ENCODE peak calls at places on chromosomes 16 and 17, in five cellular contexts. One of them, this sample, is unnamed.

GRCh38 chr16:64882385-64882784 is 239.5 kb downstream of the CDH11 start:
- DNase-seq in activated CD4-positive, alpha-beta memory T cell treated with anti-CD3 and anti-CD28 coated beads, Interleukin-2, amount 10 ng/mL, durations not matched to agents 7 days and 5 days: no peak
- DNase-seq in nucleus accumbens: no peak
- DNase-seq in cerebellar cortex: no peak
- DNase-seq in astrocyte: no peak
- DNase-seq in this sample: no peak

GRCh38 chr16:74275031-74275636 is 21.5 kb upstream of the PSMD7 start:
- DNase-seq in activated CD4-positive, alpha-beta memory T cell treated with anti-CD3 and anti-CD28 coated beads, Interleukin-2, amount 10 ng/mL, durations not matched to agents 7 days and 5 days: no peak
- DNase-seq in cerebellar cortex: no peak
- DNase-seq in nucleus accumbens: no peak
- DNase-seq in astrocyte: no peak
- DNase-seq in this sample: no peak

GRCh38 chr16:79278506-79278905 is 322.0 kb downstream of the MAF start:
- DNase-seq in astrocyte: no peak
- DNase-seq in nucleus accumbens: no peak
- DNase-seq in cerebellar cortex: no peak
- DNase-seq in activated CD4-positive, alpha-beta memory T cell treated with anti-CD3 and anti-CD28 coated beads, Interleukin-2, amount 10 ng/mL, durations not matched to agents 7 days and 5 days: peak
- DNase-seq in this sample: no peak

GRCh38 chr17:75848523-75849303 is 4.5 kb upstream of the UNC13D start:
- DNase-seq in nucleus accumbens: peak
- DNase-seq in activated CD4-positive, alpha-beta memory T cell treated with anti-CD3 and anti-CD28 coated beads, Interleukin-2, amount 10 ng/mL, durations not matched to agents 7 days and 5 days: peak
- DNase-seq in astrocyte: no peak
- DNase-seq in cerebellar cortex: peak
- DNase-seq in this sample: peak

GRCh38 chr17:10117581-10118001 is 80.8 kb downstream of the GAS7 start:
- DNase-seq in cerebellar cortex: peak
- DNase-seq in astrocyte: no peak
- DNase-seq in activated CD4-positive, alpha-beta memory T cell treated with anti-CD3 and anti-CD28 coated beads, Interleukin-2, amount 10 ng/mL, durations not matched to agents 7 days and 5 days: no peak
- DNase-seq in nucleus accumbens: peak
- DNase-seq in this sample: no peak

GRCh38 chr17:6640536-6641373 is at the start of the genes KIAA0753 and TXNDC17:
- DNase-seq in nucleus accumbens: peak
- DNase-seq in activated CD4-positive, alpha-beta memory T cell treated with anti-CD3 and anti-CD28 coated beads, Interleukin-2, amount 10 ng/mL, durations not matched to agents 7 days and 5 days: peak
- DNase-seq in astrocyte: peak
- DNase-seq in cerebellar cortex: peak
- DNase-seq in this sample: peak

GRCh38 chr16:13036600-13036999 is 135.2 kb downstream of the SHISA9 start:
- DNase-seq in nucleus accumbens: no peak
- DNase-seq in activated CD4-positive, alpha-beta memory T cell treated with anti-CD3 and anti-CD28 coated beads, Interleukin-2, amount 10 ng/mL, durations not matched to agents 7 days and 5 days: peak
- DNase-seq in astrocyte: peak
- DNase-seq in cerebellar cortex: peak
- DNase-seq in this sample: no peak

GRCh38 chr16:30884760-30885159 is 9.1 kb downstream of the BCL7C start:
- DNase-seq in activated CD4-positive, alpha-beta memory T cell treated with anti-CD3 and anti-CD28 coated beads, Interleukin-2, amount 10 ng/mL, durations not matched to agents 7 days and 5 days: no peak
- DNase-seq in cerebellar cortex: no peak
- DNase-seq in nucleus accumbens: no peak
- DNase-seq in astrocyte: no peak
- DNase-seq in this sample: no peak

GRCh38 chr17:34275881-34276280 is 5.9 kb downstream of the CCL7 start:
- DNase-seq in cerebellar cortex: no peak
- DNase-seq in nucleus accumbens: no peak
- DNase-seq in astrocyte: peak
- DNase-seq in activated CD4-positive, alpha-beta memory T cell treated with anti-CD3 and anti-CD28 coated beads, Interleukin-2, amount 10 ng/mL, durations not matched to agents 7 days and 5 days: no peak
- DNase-seq in this sample: no peak

GRCh38 chr16:75251280-75252048 is at the start of gene BCAR1:
- DNase-seq in cerebellar cortex: peak
- DNase-seq in nucleus accumbens: peak
- DNase-seq in activated CD4-positive, alpha-beta memory T cell treated with anti-CD3 and anti-CD28 coated beads, Interleukin-2, amount 10 ng/mL, durations not matched to agents 7 days and 5 days: no peak
- DNase-seq in astrocyte: peak
- DNase-seq in this sample: peak

GRCh38 chr17:68533887-68534700 is 21.9 kb downstream of the PRKAR1A start:
- DNase-seq in nucleus accumbens: no peak
- DNase-seq in astrocyte: peak
- DNase-seq in cerebellar cortex: no peak
- DNase-seq in activated CD4-positive, alpha-beta memory T cell treated with anti-CD3 and anti-CD28 coated beads, Interleukin-2, amount 10 ng/mL, durations not matched to agents 7 days and 5 days: no peak
- DNase-seq in this sample: no peak

GRCh38 chr17:5562172-5562571 is 22.1 kb downstream of the NLRP1 start:
- DNase-seq in cerebellar cortex: no peak
- DNase-seq in activated CD4-positive, alpha-beta memory T cell treated with anti-CD3 and anti-CD28 coated beads, Interleukin-2, amount 10 ng/mL, durations not matched to agents 7 days and 5 days: no peak
- DNase-seq in nucleus accumbens: no peak
- DNase-seq in astrocyte: no peak
- DNase-seq in this sample: no peak

GRCh38 chr16:72673118-72673517 is 374.8 kb downstream of the ZFHX3 start:
- DNase-seq in activated CD4-positive, alpha-beta memory T cell treated with anti-CD3 and anti-CD28 coated beads, Interleukin-2, amount 10 ng/mL, durations not matched to agents 7 days and 5 days: no peak
- DNase-seq in cerebellar cortex: no peak
- DNase-seq in nucleus accumbens: no peak
- DNase-seq in astrocyte: no peak
- DNase-seq in this sample: no peak

GRCh38 chr16:10242916-10243315 is 60.7 kb upstream of the GRIN2A start:
- DNase-seq in nucleus accumbens: no peak
- DNase-seq in astrocyte: no peak
- DNase-seq in cerebellar cortex: no peak
- DNase-seq in activated CD4-positive, alpha-beta memory T cell treated with anti-CD3 and anti-CD28 coated beads, Interleukin-2, amount 10 ng/mL, durations not matched to agents 7 days and 5 days: no peak
- DNase-seq in this sample: no peak

GRCh38 chr17:62675260-62675659 is 47.8 kb downstream of the MRC2 start:
- DNase-seq in cerebellar cortex: no peak
- DNase-seq in activated CD4-positive, alpha-beta memory T cell treated with anti-CD3 and anti-CD28 coated beads, Interleukin-2, amount 10 ng/mL, durations not matched to agents 7 days and 5 days: no peak
- DNase-seq in nucleus accumbens: peak
- DNase-seq in astrocyte: peak
- DNase-seq in this sample: peak

GRCh38 chr16:55501549-55502322 is 7.1 kb upstream of the LPCAT2 start:
- DNase-seq in activated CD4-positive, alpha-beta memory T cell treated with anti-CD3 and anti-CD28 coated beads, Interleukin-2, amount 10 ng/mL, durations not matched to agents 7 days and 5 days: no peak
- DNase-seq in astrocyte: no peak
- DNase-seq in cerebellar cortex: no peak
- DNase-seq in nucleus accumbens: no peak
- DNase-seq in this sample: no peak

GRCh38 chr17:63479495-63480184 is 2.8 kb downstream of the ACE start:
- DNase-seq in activated CD4-positive, alpha-beta memory T cell treated with anti-CD3 and anti-CD28 coated beads, Interleukin-2, amount 10 ng/mL, durations not matched to agents 7 days and 5 days: no peak
- DNase-seq in cerebellar cortex: no peak
- DNase-seq in nucleus accumbens: no peak
- DNase-seq in astrocyte: no peak
- DNase-seq in this sample: no peak

GRCh38 chr17:76646712-76647111 is 3.2 kb upstream of the ST6GALNAC1 start:
- DNase-seq in activated CD4-positive, alpha-beta memory T cell treated with anti-CD3 and anti-CD28 coated beads, Interleukin-2, amount 10 ng/mL, durations not matched to agents 7 days and 5 days: no peak
- DNase-seq in cerebellar cortex: no peak
- DNase-seq in nucleus accumbens: no peak
- DNase-seq in astrocyte: no peak
- DNase-seq in this sample: no peak

GRCh38 chr17:78368854-78369495 is 9.1 kb upstream of the SOCS3 start:
- DNase-seq in astrocyte: no peak
- DNase-seq in activated CD4-positive, alpha-beta memory T cell treated with anti-CD3 and anti-CD28 coated beads, Interleukin-2, amount 10 ng/mL, durations not matched to agents 7 days and 5 days: no peak
- DNase-seq in nucleus accumbens: no peak
- DNase-seq in cerebellar cortex: peak
- DNase-seq in this sample: no peak

GRCh38 chr17:79747508-79748295 is 17.0 kb downstream of the ENPP7 start:
- DNase-seq in activated CD4-positive, alpha-beta memory T cell treated with anti-CD3 and anti-CD28 coated beads, Interleukin-2, amount 10 ng/mL, durations not matched to agents 7 days and 5 days: no peak
- DNase-seq in nucleus accumbens: no peak
- DNase-seq in cerebellar cortex: no peak
- DNase-seq in astrocyte: no peak
- DNase-seq in this sample: no peak

GRCh38 chr17:63270610-63271009 is 175.5 kb downstream of the CYB561 start:
- DNase-seq in cerebellar cortex: no peak
- DNase-seq in astrocyte: no peak
- DNase-seq in nucleus accumbens: no peak
- DNase-seq in activated CD4-positive, alpha-beta memory T cell treated with anti-CD3 and anti-CD28 coated beads, Interleukin-2, amount 10 ng/mL, durations not matched to agents 7 days and 5 days: no peak
- DNase-seq in this sample: no peak

GRCh38 chr17:35895602-35896001 is 15.4 kb upstream of the CCL5 start:
- DNase-seq in astrocyte: peak
- DNase-seq in activated CD4-positive, alpha-beta memory T cell treated with anti-CD3 and anti-CD28 coated beads, Interleukin-2, amount 10 ng/mL, durations not matched to agents 7 days and 5 days: no peak
- DNase-seq in nucleus accumbens: no peak
- DNase-seq in cerebellar cortex: no peak
- DNase-seq in this sample: no peak

GRCh38 chr16:85856585-85856984 is 42.4 kb upstream of the IRF8 start:
- DNase-seq in astrocyte: no peak
- DNase-seq in activated CD4-positive, alpha-beta memory T cell treated with anti-CD3 and anti-CD28 coated beads, Interleukin-2, amount 10 ng/mL, durations not matched to agents 7 days and 5 days: no peak
- DNase-seq in cerebellar cortex: no peak
- DNase-seq in nucleus accumbens: no peak
- DNase-seq in this sample: no peak

GRCh38 chr16:8590161-8590688 is at the start of gene TMEM114:
- DNase-seq in nucleus accumbens: no peak
- DNase-seq in cerebellar cortex: no peak
- DNase-seq in astrocyte: no peak
- DNase-seq in activated CD4-positive, alpha-beta memory T cell treated with anti-CD3 and anti-CD28 coated beads, Interleukin-2, amount 10 ng/mL, durations not matched to agents 7 days and 5 days: no peak
- DNase-seq in this sample: no peak

GRCh38 chr16:76866994-76867393 is 324.0 kb upstream of the MON1B start:
- DNase-seq in astrocyte: no peak
- DNase-seq in nucleus accumbens: no peak
- DNase-seq in cerebellar cortex: no peak
- DNase-seq in activated CD4-positive, alpha-beta memory T cell treated with anti-CD3 and anti-CD28 coated beads, Interleukin-2, amount 10 ng/mL, durations not matched to agents 7 days and 5 days: no peak
- DNase-seq in this sample: no peak

GRCh38 chr17:4788807-4789700 is at the start of gene GLTPD2:
- DNase-seq in astrocyte: no peak
- DNase-seq in nucleus accumbens: no peak
- DNase-seq in activated CD4-positive, alpha-beta memory T cell treated with anti-CD3 and anti-CD28 coated beads, Interleukin-2, amount 10 ng/mL, durations not matched to agents 7 days and 5 days: no peak
- DNase-seq in cerebellar cortex: no peak
- DNase-seq in this sample: no peak

GRCh38 chr17:9298135-9298534 is 276.8 kb downstream of the NTN1 start:
- DNase-seq in nucleus accumbens: no peak
- DNase-seq in activated CD4-positive, alpha-beta memory T cell treated with anti-CD3 and anti-CD28 coated beads, Interleukin-2, amount 10 ng/mL, durations not matched to agents 7 days and 5 days: no peak
- DNase-seq in astrocyte: no peak
- DNase-seq in cerebellar cortex: no peak
- DNase-seq in this sample: no peak

GRCh38 chr17:29857823-29858222 is 72.2 kb downstream of the SSH2 start:
- DNase-seq in astrocyte: no peak
- DNase-seq in nucleus accumbens: no peak
- DNase-seq in activated CD4-positive, alpha-beta memory T cell treated with anti-CD3 and anti-CD28 coated beads, Interleukin-2, amount 10 ng/mL, durations not matched to agents 7 days and 5 days: no peak
- DNase-seq in cerebellar cortex: no peak
- DNase-seq in this sample: no peak

GRCh38 chr17:71632328-71632727 is 488.5 kb upstream of the SOX9 start:
- DNase-seq in nucleus accumbens: no peak
- DNase-seq in cerebellar cortex: no peak
- DNase-seq in astrocyte: peak
- DNase-seq in activated CD4-positive, alpha-beta memory T cell treated with anti-CD3 and anti-CD28 coated beads, Interleukin-2, amount 10 ng/mL, durations not matched to agents 7 days and 5 days: no peak
- DNase-seq in this sample: no peak

GRCh38 chr17:29293890-29294579 is at the start of gene NUFIP2:
- DNase-seq in nucleus accumbens: peak
- DNase-seq in astrocyte: peak
- DNase-seq in activated CD4-positive, alpha-beta memory T cell treated with anti-CD3 and anti-CD28 coated beads, Interleukin-2, amount 10 ng/mL, durations not matched to agents 7 days and 5 days: peak
- DNase-seq in cerebellar cortex: peak
- DNase-seq in this sample: peak

GRCh38 chr17:75774471-75774987 is 9.5 kb upstream of the GALK1 start:
- DNase-seq in astrocyte: no peak
- DNase-seq in cerebellar cortex: no peak
- DNase-seq in nucleus accumbens: no peak
- DNase-seq in activated CD4-positive, alpha-beta memory T cell treated with anti-CD3 and anti-CD28 coated beads, Interleukin-2, amount 10 ng/mL, durations not matched to agents 7 days and 5 days: no peak
- DNase-seq in this sample: no peak

GRCh38 chr17:32310927-32311568 is 30.9 kb downstream of the C17orf75 start:
- DNase-seq in nucleus accumbens: no peak
- DNase-seq in cerebellar cortex: peak
- DNase-seq in astrocyte: no peak
- DNase-seq in activated CD4-positive, alpha-beta memory T cell treated with anti-CD3 and anti-CD28 coated beads, Interleukin-2, amount 10 ng/mL, durations not matched to agents 7 days and 5 days: no peak
- DNase-seq in this sample: no peak

GRCh38 chr17:7745748-7746470 is 28.4 kb downstream of the DNAH2 start:
- DNase-seq in cerebellar cortex: no peak
- DNase-seq in activated CD4-positive, alpha-beta memory T cell treated with anti-CD3 and anti-CD28 coated beads, Interleukin-2, amount 10 ng/mL, durations not matched to agents 7 days and 5 days: no peak
- DNase-seq in nucleus accumbens: no peak
- DNase-seq in astrocyte: peak
- DNase-seq in this sample: no peak

GRCh38 chr16:29849505-29849904 is 13.5 kb downstream of the CDIPT start:
- DNase-seq in astrocyte: no peak
- DNase-seq in nucleus accumbens: no peak
- DNase-seq in cerebellar cortex: no peak
- DNase-seq in activated CD4-positive, alpha-beta memory T cell treated with anti-CD3 and anti-CD28 coated beads, Interleukin-2, amount 10 ng/mL, durations not matched to agents 7 days and 5 days: no peak
- DNase-seq in this sample: no peak

GRCh38 chr17:46979023-46979870 is at the start of gene RPRML:
- DNase-seq in cerebellar cortex: peak
- DNase-seq in nucleus accumbens: no peak
- DNase-seq in activated CD4-positive, alpha-beta memory T cell treated with anti-CD3 and anti-CD28 coated beads, Interleukin-2, amount 10 ng/mL, durations not matched to agents 7 days and 5 days: peak
- DNase-seq in astrocyte: no peak
- DNase-seq in this sample: no peak

GRCh38 chr17:62680541-62681052 is 53.1 kb downstream of the MRC2 start:
- DNase-seq in astrocyte: no peak
- DNase-seq in activated CD4-positive, alpha-beta memory T cell treated with anti-CD3 and anti-CD28 coated beads, Interleukin-2, amount 10 ng/mL, durations not matched to agents 7 days and 5 days: no peak
- DNase-seq in nucleus accumbens: no peak
- DNase-seq in cerebellar cortex: peak
- DNase-seq in this sample: no peak

GRCh38 chr16:50245417-50246298 is 20.7 kb upstream of the ADCY7 start:
- DNase-seq in cerebellar cortex: no peak
- DNase-seq in nucleus accumbens: peak
- DNase-seq in activated CD4-positive, alpha-beta memory T cell treated with anti-CD3 and anti-CD28 coated beads, Interleukin-2, amount 10 ng/mL, durations not matched to agents 7 days and 5 days: peak
- DNase-seq in astrocyte: peak
- DNase-seq in this sample: no peak

GRCh38 chr17:38798614-38799500 is 499 bp downstream of the PIP4K2B start:
- DNase-seq in astrocyte: peak
- DNase-seq in nucleus accumbens: no peak
- DNase-seq in cerebellar cortex: peak
- DNase-seq in activated CD4-positive, alpha-beta memory T cell treated with anti-CD3 and anti-CD28 coated beads, Interleukin-2, amount 10 ng/mL, durations not matched to agents 7 days and 5 days: peak
- DNase-seq in this sample: peak